ENCODE peak calls at places on chromosome 15, in four cellular contexts. Z is dermis microvascular lymphatic vessel endothelial cell, F is amygdala, C is mesenteric fat pad. U is an unnamed sample.

GRCh38 chr15:78730955-78731354 is 80.3 kb downstream of the ADAMTS7 start:
- DNase-seq in Z (no peak), F (no peak), C (peak; percentile 57), U (no peak)

GRCh38 chr15:99454941-99455795 is 110.6 kb upstream of the MEF2A start:
- DNase-seq in Z (peak; percentile 81), F (peak; percentile 48), C (peak; percentile 90), U (peak; percentile 94)

GRCh38 chr15:90902996-90903732 is at the start of gene MAN2A2:
- DNase-seq in Z (no peak), F (peak; percentile 70), C (no peak), U (no peak)

GRCh38 chr15:36798366-36798765 is 218.9 kb downstream of the CDIN1 start:
- DNase-seq in Z (no peak), F (no peak), C (no peak), U (no peak)

GRCh38 chr15:79315623-79316328 is 4.9 kb downstream of the TMED3 start:
- DNase-seq in Z (no peak), F (no peak), C (no peak), U (no peak)

GRCh38 chr15:53384417-53384816 is 375.0 kb downstream of the WDR72 start:
- DNase-seq in Z (no peak), F (no peak), C (no peak), U (no peak)

GRCh38 chr15:55750706-55751105 is 7.8 kb upstream of the PRTG start:
- DNase-seq in Z (no peak), F (no peak), C (no peak), U (no peak)

GRCh38 chr15:31399544-31400171 is 73.0 kb downstream of the KLF13 start:
- DNase-seq in Z (no peak), F (no peak), C (no peak), U (no peak)

GRCh38 chr15:88664151-88664778 is 25.4 kb downstream of the ISG20 start:
- DNase-seq in Z (no peak), F (no peak), C (peak; percentile 75), U (peak; percentile 55)

GRCh38 chr15:36960179-36960946 is 140.0 kb downstream of the MEIS2 start:
- DNase-seq in Z (no peak), F (no peak), C (no peak), U (no peak)

GRCh38 chr15:31352911-31353811 is 26.5 kb downstream of the KLF13 start:
- DNase-seq in Z (peak; percentile 80), F (peak; percentile 82), C (no peak), U (no peak)

GRCh38 chr15:32970847-32971246 is 223.7 kb downstream of the FMN1 start:
- DNase-seq in Z (no peak), F (no peak), C (no peak), U (no peak)

GRCh38 chr15:39059886-39060285 is 495.3 kb upstream of the RASGRP1 start:
- DNase-seq in Z (no peak), F (no peak), C (no peak), U (no peak)

GRCh38 chr15:79265987-79266579 is 16.4 kb upstream of the ANKRD34C start:
- DNase-seq in Z (no peak), F (no peak), C (no peak), U (no peak)

GRCh38 chr15:40085225-40085624 is 23.5 kb downstream of the BMF start:
- DNase-seq in Z (no peak), F (no peak), C (no peak), U (no peak)

GRCh38 chr15:78205856-78206255 is 28.5 kb downstream of the ACSBG1 start:
- DNase-seq in Z (no peak), F (no peak), C (no peak), U (peak; percentile 78)

GRCh38 chr15:25246641-25247417 is 192.0 kb downstream of the UBE3A start:
- DNase-seq in Z (no peak), F (no peak), C (no peak), U (no peak)

GRCh38 chr15:31228980-31229826 is 97.4 kb upstream of the KLF13 start:
- DNase-seq in Z (no peak), F (no peak), C (no peak), U (no peak)

GRCh38 chr15:74135041-74135565 is 4.7 kb downstream of the ISLR2 start:
- DNase-seq in Z (no peak), F (no peak), C (no peak), U (no peak)

GRCh38 chr15:61227269-61228024 is 1.7 kb downstream of the RORA start:
- DNase-seq in Z (peak; percentile 3), F (no peak), C (no peak), U (no peak)

GRCh38 chr15:27679621-27680521 is 419.2 kb downstream of the OCA2 start:
- DNase-seq in Z (no peak), F (no peak), C (no peak), U (no peak)

GRCh38 chr15:49982586-49982985 is 136.4 kb downstream of the ATP8B4 start:
- DNase-seq in Z (no peak), F (no peak), C (no peak), U (no peak)

GRCh38 chr15:77617507-77618285 is 15.0 kb downstream of the LINGO1 start:
- DNase-seq in Z (no peak), F (no peak), C (no peak), U (no peak)

U was measured in vagina.